ENCODE peak calls at places on chromosomes 13 and 19, in eight cellular contexts. M is GM12892, P is adrenal gland, C is tibial nerve, Q is Peyer's patch, N is stomach, O is IMR-90, D is heart left ventricle. W is an unnamed sample.

GRCh38 chr19:55913643-55914268 is 18.4 kb downstream of the NLRP13 start:
- DNase-seq in M (no peak), P (no peak), C (no peak), Q (no peak), N (no peak), O (no peak), D (no peak), W (no peak)

GRCh38 chr13:95540848-95541247 is 11.7 kb upstream of the CLDN10 start:
- DNase-seq in M (no peak), P (no peak), C (no peak), Q (no peak), N (no peak), O (no peak), D (peak), W (no peak)

GRCh38 chr13:93290503-93290902 is 63.9 kb downstream of the GPC6 start:
- DNase-seq in M (no peak), P (no peak), C (no peak), Q (no peak), N (no peak), O (peak), D (no peak), W (no peak)

GRCh38 chr19:12788682-12789097 is 2.6 kb upstream of the JUNB start:
- DNase-seq in M (peak), P (peak), C (peak), Q (peak), N (peak), O (peak), D (peak), W (peak)

GRCh38 chr13:46149272-46150133 is 32.5 kb downstream of the LCP1 start:
- DNase-seq in M (no peak), P (no peak), C (no peak), Q (no peak), N (no peak), O (peak), D (no peak), W (no peak)

GRCh38 chr19:22446605-22447004 is 24.5 kb upstream of the ZNF98 start:
- DNase-seq in M (no peak), P (no peak), C (no peak), Q (no peak), N (no peak), O (no peak), D (no peak), W (no peak)

GRCh38 chr19:18300930-18301717 is 19.7 kb upstream of the JUND start:
- DNase-seq in M (no peak), P (peak), C (peak), Q (no peak), N (peak), O (peak), D (peak), W (peak)

GRCh38 chr19:4990306-4990705 is 21.4 kb downstream of the KDM4B start:
- DNase-seq in M (no peak), P (no peak), C (no peak), Q (no peak), N (no peak), O (no peak), D (no peak), W (no peak)

GRCh38 chr19:47405854-47406417 is 13.4 kb downstream of the MEIS3 start:
- DNase-seq in M (no peak), P (no peak), C (no peak), Q (no peak), N (no peak), O (no peak), D (no peak), W (no peak)

DNA sequence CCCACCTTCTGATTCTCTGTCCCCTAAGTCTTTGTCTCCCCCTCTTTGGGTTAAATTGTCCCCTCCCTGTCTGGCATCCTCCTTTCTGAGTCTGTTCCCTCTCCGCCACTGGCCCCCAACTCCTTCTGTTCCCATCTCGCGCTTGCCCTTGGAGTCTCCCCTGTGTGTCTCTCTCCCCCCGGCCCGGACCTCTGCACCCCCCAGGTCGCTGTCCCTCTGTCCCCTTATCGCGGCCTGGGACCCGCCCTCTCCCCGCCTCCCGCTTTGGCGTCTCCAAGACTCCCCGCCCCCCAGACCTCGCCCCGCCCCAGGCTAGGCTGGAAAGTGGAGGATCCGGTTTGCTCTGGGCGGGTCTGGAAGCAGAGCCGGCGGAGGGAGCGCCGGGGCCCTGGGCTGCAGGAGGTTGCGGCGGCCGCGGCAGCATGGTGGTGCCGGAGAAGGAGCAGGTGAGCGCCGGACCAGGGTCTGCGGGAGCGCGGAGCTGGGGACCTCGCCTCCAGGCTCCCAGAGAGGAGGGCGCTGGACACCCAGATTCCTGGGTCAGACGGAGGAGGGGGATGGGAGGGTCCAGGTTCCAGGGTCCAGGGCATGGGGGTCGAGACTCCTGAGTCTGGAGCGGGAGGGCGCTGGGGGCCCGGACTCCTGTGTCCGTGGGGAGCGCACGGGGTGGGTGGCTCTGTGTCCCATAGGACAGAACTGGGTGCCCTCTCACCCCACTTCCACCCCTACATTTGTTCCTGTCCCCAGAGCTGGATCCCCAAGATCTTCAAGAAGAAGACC is at the start of gene TRPM4:
- DNase-seq in M (no peak), P (peak), C (peak), Q (peak), N (peak), O (peak), D (peak), W (peak)
- TF ChIP-seq POLR2A in M (no peak), P (no peak), C (peak), Q (peak), N (peak), O (peak), D (peak), W (peak)

DNA sequence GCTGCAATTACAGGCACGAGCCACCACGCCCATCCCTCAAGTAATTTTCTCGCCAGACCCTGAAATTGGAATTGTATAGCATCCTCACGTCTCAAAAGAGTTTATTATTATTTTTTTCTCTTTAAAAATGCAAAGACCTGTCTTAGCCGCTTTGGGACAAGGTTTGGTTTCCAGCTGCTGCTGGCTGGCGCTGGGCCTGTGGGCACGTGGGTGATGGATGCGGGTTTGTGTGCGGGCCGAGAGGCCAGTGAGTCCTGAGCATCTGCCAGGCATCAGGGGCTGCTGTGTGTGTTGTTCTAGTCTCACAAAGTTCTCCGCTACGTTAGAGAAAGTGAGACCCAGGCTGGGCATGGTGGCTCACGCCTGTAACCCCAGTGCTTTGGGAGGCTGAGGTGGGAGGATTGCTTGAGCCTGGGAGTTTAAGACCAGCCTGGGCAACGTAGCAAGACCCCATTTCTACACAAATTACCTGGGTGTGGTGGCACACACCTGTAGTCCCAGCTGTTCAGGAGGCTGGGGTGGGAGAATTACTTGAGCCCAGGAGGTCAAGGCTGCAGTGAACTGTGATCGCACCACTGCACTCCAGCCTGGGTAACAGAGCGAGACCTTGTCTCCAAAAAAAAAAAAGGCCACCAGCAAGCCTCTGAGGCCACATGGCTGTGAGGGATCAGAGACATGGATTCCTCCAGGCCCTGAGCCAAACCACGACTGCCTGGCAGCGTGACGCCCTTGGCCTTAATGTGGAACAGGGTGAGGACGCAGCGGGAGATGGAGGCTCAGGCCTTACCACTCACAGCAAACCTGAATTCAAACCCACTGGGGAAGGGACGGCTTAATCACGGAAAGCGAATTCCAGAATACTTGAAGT is 4.7 kb upstream of the TMPRSS9 start:
- DNase-seq in M (no peak), P (peak), C (no peak), Q (no peak), N (no peak), O (no peak), D (no peak), W (no peak)
- TF ChIP-seq POLR2A in M (no peak), P (no peak), C (no peak), Q (no peak), N (no peak), O (no peak), D (no peak), W (no peak)

GRCh38 chr13:37446503-37446902 is 152.1 kb downstream of the POSTN start:
- DNase-seq in M (no peak), P (no peak), C (no peak), Q (no peak), N (no peak), O (peak), D (no peak), W (no peak)
- TF ChIP-seq POLR2A in M (no peak), P (no peak), C (no peak), Q (no peak), N (no peak), O (no peak), D (no peak), W (no peak)

GRCh38 chr19:3434630-3435553 is 45.4 kb downstream of the SMIM24 start:
- DNase-seq in M (peak), P (peak), C (peak), Q (peak), N (peak), O (peak), D (peak), W (peak)
- TF ChIP-seq POLR2A in M (peak), P (no peak), C (no peak), Q (peak), N (no peak), O (no peak), D (no peak), W (peak)

GRCh38 chr19:48955308-48955958 is 758 bp downstream of the BAX start:
- DNase-seq in M (no peak), P (no peak), C (no peak), Q (no peak), N (no peak), O (no peak), D (no peak), W (no peak)
- TF ChIP-seq POLR2A in M (no peak), P (no peak), C (no peak), Q (no peak), N (no peak), O (no peak), D (no peak), W (no peak)

GRCh38 chr19:10230904-10231623 is at the start of gene S1PR2:
- DNase-seq in M (peak), P (peak), C (peak), Q (peak), N (peak), O (peak), D (peak), W (peak)
- TF ChIP-seq POLR2A in M (peak), P (peak), C (peak), Q (peak), N (no peak), O (peak), D (no peak), W (peak)

GRCh38 chr19:3343619-3344502 is 22.5 kb upstream of the NFIC start:
- DNase-seq in M (peak), P (peak), C (peak), Q (peak), N (peak), O (peak), D (peak), W (peak)
- TF ChIP-seq POLR2A in M (no peak), P (no peak), C (no peak), Q (no peak), N (no peak), O (no peak), D (no peak), W (no peak)

W was measured in transverse colon.